ENCODE peak calls at places on chromosomes 7 and 10, in ten cellular contexts. One of them, this sample, is unnamed.

GRCh38 chr10:21797537-21797936 is 206.0 kb downstream of the DNAJC1 start:
- DNase-seq in BJ: no peak
- DNase-seq in thoracic aorta: no peak
- DNase-seq in left ventricle myocardium inferior: no peak
- DNase-seq in small intestine: no peak
- DNase-seq in WERI-Rb-1: no peak
- DNase-seq in mesendoderm: no peak
- DNase-seq in transverse colon: no peak
- DNase-seq in heart right ventricle: no peak
- DNase-seq in ovary: no peak
- DNase-seq in this sample: no peak

GRCh38 chr7:135731131-135731530 is 3.1 kb upstream of the SLC13A4 start:
- DNase-seq in WERI-Rb-1: no peak
- DNase-seq in heart right ventricle: no peak
- DNase-seq in BJ: no peak
- DNase-seq in ovary: no peak
- DNase-seq in mesendoderm: no peak
- DNase-seq in thoracic aorta: no peak
- DNase-seq in transverse colon: no peak
- DNase-seq in left ventricle myocardium inferior: no peak
- DNase-seq in small intestine: no peak
- DNase-seq in this sample: no peak

GRCh38 chr7:24869572-24869971 is 110.4 kb downstream of the OSBPL3 start:
- DNase-seq in transverse colon: no peak
- DNase-seq in mesendoderm: no peak
- DNase-seq in WERI-Rb-1: no peak
- DNase-seq in ovary: no peak
- DNase-seq in small intestine: no peak
- DNase-seq in left ventricle myocardium inferior: no peak
- DNase-seq in thoracic aorta: no peak
- DNase-seq in heart right ventricle: no peak
- DNase-seq in BJ: no peak
- DNase-seq in this sample: no peak

GRCh38 chr10:8047452-8048280 is 6.8 kb upstream of the GATA3 start:
- DNase-seq in ovary: no peak
- DNase-seq in thoracic aorta: no peak
- DNase-seq in left ventricle myocardium inferior: no peak
- DNase-seq in heart right ventricle: no peak
- DNase-seq in mesendoderm: peak; percentile 94
- DNase-seq in transverse colon: no peak
- DNase-seq in WERI-Rb-1: no peak
- DNase-seq in small intestine: no peak
- DNase-seq in BJ: no peak
- DNase-seq in this sample: peak; percentile 82

GRCh38 chr7:122135275-122135674 is 8.8 kb downstream of the AASS start:
- DNase-seq in left ventricle myocardium inferior: no peak
- DNase-seq in small intestine: no peak
- DNase-seq in mesendoderm: no peak
- DNase-seq in transverse colon: no peak
- DNase-seq in ovary: no peak
- DNase-seq in BJ: no peak
- DNase-seq in thoracic aorta: no peak
- DNase-seq in WERI-Rb-1: no peak
- DNase-seq in heart right ventricle: no peak
- DNase-seq in this sample: no peak

GRCh38 chr7:107951172-107951787 is 51.7 kb downstream of the LAMB1 start:
- DNase-seq in transverse colon: no peak
- DNase-seq in thoracic aorta: no peak
- DNase-seq in left ventricle myocardium inferior: no peak
- DNase-seq in WERI-Rb-1: no peak
- DNase-seq in small intestine: no peak
- DNase-seq in mesendoderm: no peak
- DNase-seq in BJ: no peak
- DNase-seq in heart right ventricle: no peak
- DNase-seq in ovary: no peak
- DNase-seq in this sample: no peak

GRCh38 chr10:47409866-47410256 is 25.8 kb upstream of the ZNF488 start:
- DNase-seq in thoracic aorta: no peak
- DNase-seq in heart right ventricle: no peak
- DNase-seq in WERI-Rb-1: no peak
- DNase-seq in transverse colon: no peak
- DNase-seq in mesendoderm: no peak
- DNase-seq in ovary: no peak
- DNase-seq in small intestine: no peak
- DNase-seq in left ventricle myocardium inferior: no peak
- DNase-seq in BJ: no peak
- DNase-seq in this sample: no peak

GRCh38 chr10:58384536-58384998 is 643 bp upstream of the TFAM start:
- DNase-seq in mesendoderm: no peak
- DNase-seq in BJ: no peak
- DNase-seq in ovary: no peak
- DNase-seq in left ventricle myocardium inferior: no peak
- DNase-seq in small intestine: no peak
- DNase-seq in heart right ventricle: no peak
- DNase-seq in thoracic aorta: no peak
- DNase-seq in WERI-Rb-1: no peak
- DNase-seq in transverse colon: no peak
- DNase-seq in this sample: no peak

DNA sequence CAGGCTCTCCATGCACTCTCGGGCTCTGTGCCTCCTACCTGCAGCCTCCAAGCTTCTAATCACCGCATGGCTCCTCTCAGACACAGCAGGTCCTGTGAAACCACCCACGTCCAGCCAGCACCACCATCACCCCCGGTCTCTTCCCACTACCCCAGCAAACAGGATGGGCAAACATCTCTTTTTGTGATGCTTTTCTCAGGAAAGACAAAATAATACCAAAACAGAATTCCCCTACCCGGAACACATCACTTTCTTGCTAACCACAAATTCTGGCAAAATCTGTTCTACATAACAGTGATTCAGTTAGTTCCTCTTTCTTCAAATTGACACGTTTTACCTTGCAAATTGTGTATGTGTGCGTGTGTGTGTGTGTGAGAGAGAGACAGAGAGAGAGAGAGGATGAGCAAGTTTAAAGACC is 6.5 kb downstream of the SNX8 start:
- DNase-seq in BJ: no peak
- DNase-seq in transverse colon: no peak
- DNase-seq in thoracic aorta: no peak
- DNase-seq in mesendoderm: no peak
- DNase-seq in left ventricle myocardium inferior: no peak
- DNase-seq in small intestine: no peak
- DNase-seq in heart right ventricle: no peak
- DNase-seq in WERI-Rb-1: no peak
- DNase-seq in ovary: no peak
- DNase-seq in this sample: peak; percentile 35
- H3K36me3 ChIP-seq in BJ: no peaks in the 10 kb centered on the region
- H3K36me3 ChIP-seq in transverse colon: no peaks in the 10 kb centered on the region
- H3K36me3 ChIP-seq in thoracic aorta: no peaks in the 10 kb centered on the region
- H3K36me3 ChIP-seq in mesendoderm: no peaks in the 10 kb centered on the region
- H3K36me3 ChIP-seq in left ventricle myocardium inferior: peaks cover 10% of the 10 kb centered on the region
- H3K36me3 ChIP-seq in small intestine: no peaks in the 10 kb centered on the region
- H3K36me3 ChIP-seq in heart right ventricle: peaks cover 12% of the 10 kb centered on the region
- H3K36me3 ChIP-seq in WERI-Rb-1: peaks cover 6% of the 10 kb centered on the region
- H3K36me3 ChIP-seq in ovary: no peaks in the 10 kb centered on the region
- H3K36me3 ChIP-seq in this sample: no peaks in the 10 kb centered on the region

GRCh38 chr10:103765168-103765567 is 90.2 kb downstream of the SH3PXD2A start:
- DNase-seq in thoracic aorta: no peak
- DNase-seq in transverse colon: no peak
- DNase-seq in BJ: no peak
- DNase-seq in mesendoderm: no peak
- DNase-seq in left ventricle myocardium inferior: no peak
- DNase-seq in ovary: no peak
- DNase-seq in heart right ventricle: no peak
- DNase-seq in small intestine: no peak
- DNase-seq in WERI-Rb-1: no peak
- DNase-seq in this sample: no peak

GRCh38 chr10:103763374-103764202 is 91.8 kb downstream of the SH3PXD2A start:
- DNase-seq in WERI-Rb-1: no peak
- DNase-seq in thoracic aorta: no peak
- DNase-seq in heart right ventricle: no peak
- DNase-seq in BJ: no peak
- DNase-seq in left ventricle myocardium inferior: no peak
- DNase-seq in mesendoderm: peak; percentile 70
- DNase-seq in transverse colon: no peak
- DNase-seq in small intestine: no peak
- DNase-seq in ovary: no peak
- DNase-seq in this sample: no peak

GRCh38 chr10:103765981-103766380 is 89.4 kb downstream of the SH3PXD2A start:
- DNase-seq in left ventricle myocardium inferior: peak; percentile 50
- DNase-seq in ovary: no peak
- DNase-seq in small intestine: peak; percentile 35
- DNase-seq in BJ: no peak
- DNase-seq in thoracic aorta: no peak
- DNase-seq in WERI-Rb-1: no peak
- DNase-seq in transverse colon: no peak
- DNase-seq in mesendoderm: no peak
- DNase-seq in heart right ventricle: no peak
- DNase-seq in this sample: no peak

GRCh38 chr10:103762924-103763323 is 92.5 kb downstream of the SH3PXD2A start:
- DNase-seq in mesendoderm: no peak
- DNase-seq in thoracic aorta: no peak
- DNase-seq in small intestine: no peak
- DNase-seq in BJ: no peak
- DNase-seq in heart right ventricle: no peak
- DNase-seq in ovary: no peak
- DNase-seq in transverse colon: no peak
- DNase-seq in WERI-Rb-1: no peak
- DNase-seq in left ventricle myocardium inferior: no peak
- DNase-seq in this sample: no peak

DNA sequence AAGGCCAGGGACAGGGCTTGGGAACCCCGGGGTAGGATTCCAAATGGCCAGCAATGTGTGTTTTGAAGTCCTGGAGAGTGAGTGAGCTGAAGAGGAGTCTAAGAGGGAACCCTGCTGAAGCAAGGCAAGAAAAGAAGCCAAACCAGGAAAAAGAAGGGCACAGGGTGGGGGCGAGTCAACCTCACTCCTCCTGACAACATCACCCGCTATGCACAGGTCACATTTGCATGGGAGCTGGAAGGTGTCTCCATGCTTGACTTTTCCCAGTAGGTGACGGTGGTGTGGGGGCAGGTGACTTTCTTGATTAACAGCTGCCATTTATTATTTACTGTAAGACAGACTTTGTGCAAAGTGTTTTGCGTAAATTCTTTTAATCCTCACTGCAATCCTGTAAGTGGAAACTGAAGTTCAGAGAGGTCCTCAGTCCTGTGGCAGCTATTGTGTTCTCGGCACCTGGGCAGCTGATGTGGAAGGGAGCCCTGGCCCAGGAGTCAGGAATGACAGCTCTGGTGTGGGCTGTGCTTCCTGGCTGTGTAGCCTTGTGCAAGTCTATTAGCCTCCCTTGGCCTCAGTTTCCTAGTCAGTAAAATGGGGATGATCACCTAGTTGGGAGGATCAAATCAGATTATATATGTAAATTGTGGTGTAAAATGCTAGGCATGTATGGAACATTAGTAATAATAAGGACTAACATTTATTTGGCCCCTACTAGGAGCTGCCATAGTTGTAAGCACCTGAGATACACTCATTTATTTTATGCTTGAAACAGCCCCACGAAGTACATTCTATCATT is 90.9 kb downstream of the SH3PXD2A start:
- DNase-seq in transverse colon: no peak
- DNase-seq in left ventricle myocardium inferior: no peak
- DNase-seq in BJ: no peak
- DNase-seq in heart right ventricle: no peak
- DNase-seq in mesendoderm: no peak
- DNase-seq in ovary: no peak
- DNase-seq in thoracic aorta: no peak
- DNase-seq in WERI-Rb-1: no peak
- DNase-seq in small intestine: no peak
- DNase-seq in this sample: no peak
- H3K4me3 ChIP-seq in transverse colon: no peak overlapping the region
- H3K4me3 ChIP-seq in left ventricle myocardium inferior: no peak overlapping the region
- H3K4me3 ChIP-seq in BJ: no peak overlapping the region
- H3K4me3 ChIP-seq in heart right ventricle: no peak overlapping the region
- H3K4me3 ChIP-seq in mesendoderm: no peak overlapping the region
- H3K4me3 ChIP-seq in ovary: no peak overlapping the region
- H3K4me3 ChIP-seq in thoracic aorta: no peak overlapping the region
- H3K4me3 ChIP-seq in WERI-Rb-1: no peak overlapping the region
- H3K4me3 ChIP-seq in small intestine: no peak overlapping the region
- H3K4me3 ChIP-seq in this sample: no peak overlapping the region

GRCh38 chr10:33204049-33204448 is 130.4 kb downstream of the NRP1 start:
- DNase-seq in left ventricle myocardium inferior: no peak
- DNase-seq in BJ: no peak
- DNase-seq in WERI-Rb-1: no peak
- DNase-seq in thoracic aorta: no peak
- DNase-seq in ovary: no peak
- DNase-seq in heart right ventricle: no peak
- DNase-seq in transverse colon: no peak
- DNase-seq in small intestine: no peak
- DNase-seq in mesendoderm: no peak
- DNase-seq in this sample: no peak
- H3K36me3 ChIP-seq in left ventricle myocardium inferior: peaks cover 93% of the 10 kb centered on the region
- H3K36me3 ChIP-seq in BJ: peaks cover 25% of the 10 kb centered on the region
- H3K36me3 ChIP-seq in WERI-Rb-1: no peaks in the 10 kb centered on the region
- H3K36me3 ChIP-seq in thoracic aorta: peaks cover 13% of the 10 kb centered on the region
- H3K36me3 ChIP-seq in ovary: no peaks in the 10 kb centered on the region
- H3K36me3 ChIP-seq in heart right ventricle: peaks cover 97% of the 10 kb centered on the region
- H3K36me3 ChIP-seq in transverse colon: no peaks in the 10 kb centered on the region
- H3K36me3 ChIP-seq in small intestine: peaks cover 1% of the 10 kb centered on the region
- H3K36me3 ChIP-seq in mesendoderm: no peaks in the 10 kb centered on the region
- H3K36me3 ChIP-seq in this sample: no peaks in the 10 kb centered on the region

GRCh38 chr10:48574322-48574796 is 30.5 kb downstream of the ARHGAP22 start:
- DNase-seq in mesendoderm: peak; percentile 73
- DNase-seq in left ventricle myocardium inferior: no peak
- DNase-seq in BJ: no peak
- DNase-seq in small intestine: no peak
- DNase-seq in thoracic aorta: no peak
- DNase-seq in WERI-Rb-1: no peak
- DNase-seq in transverse colon: no peak
- DNase-seq in heart right ventricle: no peak
- DNase-seq in ovary: no peak
- DNase-seq in this sample: no peak

GRCh38 chr10:48575901-48576300 is 29.0 kb downstream of the ARHGAP22 start:
- DNase-seq in small intestine: no peak
- DNase-seq in left ventricle myocardium inferior: no peak
- DNase-seq in BJ: no peak
- DNase-seq in WERI-Rb-1: no peak
- DNase-seq in heart right ventricle: no peak
- DNase-seq in thoracic aorta: no peak
- DNase-seq in mesendoderm: no peak
- DNase-seq in ovary: no peak
- DNase-seq in transverse colon: no peak
- DNase-seq in this sample: no peak

GRCh38 chr10:48572414-48572813 is 32.5 kb downstream of the ARHGAP22 start:
- DNase-seq in thoracic aorta: no peak
- DNase-seq in WERI-Rb-1: no peak
- DNase-seq in transverse colon: no peak
- DNase-seq in BJ: no peak
- DNase-seq in small intestine: no peak
- DNase-seq in ovary: no peak
- DNase-seq in mesendoderm: no peak
- DNase-seq in left ventricle myocardium inferior: no peak
- DNase-seq in heart right ventricle: no peak
- DNase-seq in this sample: no peak

GRCh38 chr10:48574817-48575380 is 30.0 kb downstream of the ARHGAP22 start:
- DNase-seq in heart right ventricle: no peak
- DNase-seq in WERI-Rb-1: no peak
- DNase-seq in thoracic aorta: no peak
- DNase-seq in small intestine: no peak
- DNase-seq in transverse colon: no peak
- DNase-seq in BJ: no peak
- DNase-seq in left ventricle myocardium inferior: no peak
- DNase-seq in ovary: no peak
- DNase-seq in mesendoderm: no peak
- DNase-seq in this sample: no peak

DNA sequence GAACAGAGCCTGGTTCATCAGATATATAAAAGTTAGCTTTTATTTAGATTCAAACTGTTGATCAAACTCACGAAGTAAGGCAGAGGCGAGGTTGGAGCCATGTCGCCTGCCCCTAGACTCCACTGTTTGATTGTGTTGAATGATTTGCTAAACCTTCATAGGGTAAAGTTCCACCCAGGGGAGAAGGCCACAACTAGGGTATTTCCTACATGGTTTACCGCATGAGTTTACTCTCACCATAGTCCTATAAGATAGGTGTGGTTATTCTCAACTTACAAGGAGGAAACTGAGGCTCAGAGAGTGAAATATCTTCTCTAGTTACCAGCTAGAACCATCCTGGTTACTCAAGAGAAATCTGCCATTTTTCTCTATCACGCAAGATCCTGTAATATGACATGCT is 31.8 kb downstream of the ARHGAP22 start:
- DNase-seq in heart right ventricle: no peak
- DNase-seq in small intestine: no peak
- DNase-seq in mesendoderm: no peak
- DNase-seq in transverse colon: no peak
- DNase-seq in thoracic aorta: no peak
- DNase-seq in left ventricle myocardium inferior: no peak
- DNase-seq in ovary: no peak
- DNase-seq in BJ: no peak
- DNase-seq in WERI-Rb-1: no peak
- DNase-seq in this sample: no peak
- H3K4me3 ChIP-seq in heart right ventricle: no peak overlapping the region
- H3K4me3 ChIP-seq in small intestine: no peak overlapping the region
- H3K4me3 ChIP-seq in mesendoderm: no peak overlapping the region
- H3K4me3 ChIP-seq in transverse colon: no peak overlapping the region
- H3K4me3 ChIP-seq in thoracic aorta: no peak overlapping the region
- H3K4me3 ChIP-seq in left ventricle myocardium inferior: no peak overlapping the region
- H3K4me3 ChIP-seq in ovary: no peak overlapping the region
- H3K4me3 ChIP-seq in BJ: no peak overlapping the region
- H3K4me3 ChIP-seq in WERI-Rb-1: no peak overlapping the region
- H3K4me3 ChIP-seq in this sample: no peak overlapping the region